ENCODE peak calls at places on chromosome 18, in six cellular contexts. V, Z, H, E, G and O are unnamed samples.

GRCh38 chr18:69401475-69402218 is 959 bp downstream of the DOK6 start:
- DNase-seq in V (no peak), Z (peak), H (no peak), E (peak), G (no peak), O (no peak)

GRCh38 chr18:55048892-55049291 is 89.6 kb upstream of the CCDC68 start:
- DNase-seq in V (no peak), Z (peak), H (no peak), E (no peak), G (no peak), O (no peak)

GRCh38 chr18:42798606-42799005 is 316.9 kb downstream of the RIT2 start:
- DNase-seq in V (no peak), Z (no peak), H (no peak), E (peak), G (no peak), O (no peak)

GRCh38 chr18:63824220-63824525 is 49.0 kb downstream of the SERPINB7 start:
- DNase-seq in V (no peak), Z (no peak), H (no peak), E (no peak), G (no peak), O (no peak)

GRCh38 chr18:45738660-45739059 is 14.7 kb downstream of the SLC14A1 start:
- DNase-seq in V (no peak), Z (peak), H (no peak), E (no peak), G (no peak), O (no peak)

GRCh38 chr18:13627639-13628038 is 98.7 kb downstream of the FAM210A start:
- DNase-seq in V (no peak), Z (peak), H (no peak), E (no peak), G (no peak), O (peak)

GRCh38 chr18:9117980-9118841 is 15.7 kb downstream of the NDUFV2 start:
- DNase-seq in V (no peak), Z (no peak), H (no peak), E (no peak), G (no peak), O (no peak)

GRCh38 chr18:40072761-40073160 is 1882.3 kb upstream of the PIK3C3 start:
- DNase-seq in V (no peak), Z (no peak), H (no peak), E (peak), G (no peak), O (no peak)

GRCh38 chr18:9682572-9682971 is 25.5 kb upstream of the RAB31 start:
- DNase-seq in V (no peak), Z (no peak), H (no peak), E (no peak), G (no peak), O (no peak)

DNA sequence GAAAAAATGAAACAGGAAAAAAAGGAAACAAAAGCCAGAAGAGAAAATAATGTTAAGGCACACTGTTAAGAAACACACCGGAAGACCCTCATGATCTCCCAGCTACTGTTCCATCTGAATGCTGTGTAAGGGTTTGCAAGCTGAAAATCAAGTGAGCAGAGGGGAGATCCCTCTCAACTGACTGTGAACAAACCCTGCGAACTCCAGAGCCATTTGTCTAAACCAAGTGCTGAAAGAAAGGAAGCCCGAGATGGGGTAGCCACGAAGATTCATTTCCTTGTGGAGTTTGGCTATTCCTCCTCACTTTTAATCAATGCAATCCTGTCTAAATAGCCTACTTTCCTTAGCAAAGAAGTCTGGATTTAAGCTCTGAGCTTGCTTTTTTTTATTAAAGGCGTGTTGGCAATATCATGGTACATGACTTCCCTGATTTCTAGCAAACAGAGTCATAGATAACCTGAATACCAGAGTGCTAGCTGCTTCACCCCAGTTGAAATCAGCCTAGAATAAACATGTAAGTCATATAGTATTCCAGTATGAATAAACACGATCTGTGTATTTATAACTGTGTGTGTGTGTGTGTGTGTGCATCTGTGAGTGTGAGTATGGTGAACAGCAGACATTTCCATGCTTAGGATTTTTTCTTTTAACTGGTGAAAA is 365.2 kb downstream of the ZNF521 start:
- DNase-seq in V (no peak), Z (no peak), H (no peak), E (peak), G (no peak), O (no peak)
- H3K4me3 ChIP-seq in V (peak), Z (no peak), H (no peak), E (peak), G (no peak), O (no peak)

GRCh38 chr18:57901819-57902600 is 98.9 kb upstream of the ATP8B1 start:
- DNase-seq in V (no peak), Z (peak), H (no peak), E (no peak), G (no peak), O (no peak)
- H3K27ac ChIP-seq in V (no peak), Z (no peak), H (no peak), E (no peak), G (no peak), O (no peak)

GRCh38 chr18:5420909-5421308 is 122.9 kb downstream of the EPB41L3 start:
- DNase-seq in V (no peak), Z (no peak), H (no peak), E (no peak), G (no peak), O (no peak)

GRCh38 chr18:5421981-5422380 is 121.8 kb downstream of the EPB41L3 start:
- DNase-seq in V (no peak), Z (no peak), H (no peak), E (no peak), G (no peak), O (no peak)

GRCh38 chr18:5418985-5419495 is 123.5 kb upstream of the ZBTB14 start:
- DNase-seq in V (no peak), Z (no peak), H (no peak), E (no peak), G (no peak), O (no peak)

GRCh38 chr18:5417342-5417741 is 121.8 kb upstream of the ZBTB14 start:
- DNase-seq in V (peak), Z (no peak), H (no peak), E (no peak), G (no peak), O (peak)

GRCh38 chr18:5419601-5420000 is 124.1 kb upstream of the ZBTB14 start:
- DNase-seq in V (no peak), Z (no peak), H (no peak), E (no peak), G (no peak), O (no peak)
- TF ChIP-seq CTCF in V (no peak), Z (no peak), H (no peak), E (no peak), G (no peak), O (no peak)

GRCh38 chr18:29160123-29160522 is 983.2 kb upstream of the CDH2 start:
- DNase-seq in V (no peak), Z (no peak), H (no peak), E (no peak), G (no peak), O (no peak)
- H3K4me3 ChIP-seq in V (no peak), Z (no peak), H (no peak), E (no peak), G (no peak), O (no peak)

DNA sequence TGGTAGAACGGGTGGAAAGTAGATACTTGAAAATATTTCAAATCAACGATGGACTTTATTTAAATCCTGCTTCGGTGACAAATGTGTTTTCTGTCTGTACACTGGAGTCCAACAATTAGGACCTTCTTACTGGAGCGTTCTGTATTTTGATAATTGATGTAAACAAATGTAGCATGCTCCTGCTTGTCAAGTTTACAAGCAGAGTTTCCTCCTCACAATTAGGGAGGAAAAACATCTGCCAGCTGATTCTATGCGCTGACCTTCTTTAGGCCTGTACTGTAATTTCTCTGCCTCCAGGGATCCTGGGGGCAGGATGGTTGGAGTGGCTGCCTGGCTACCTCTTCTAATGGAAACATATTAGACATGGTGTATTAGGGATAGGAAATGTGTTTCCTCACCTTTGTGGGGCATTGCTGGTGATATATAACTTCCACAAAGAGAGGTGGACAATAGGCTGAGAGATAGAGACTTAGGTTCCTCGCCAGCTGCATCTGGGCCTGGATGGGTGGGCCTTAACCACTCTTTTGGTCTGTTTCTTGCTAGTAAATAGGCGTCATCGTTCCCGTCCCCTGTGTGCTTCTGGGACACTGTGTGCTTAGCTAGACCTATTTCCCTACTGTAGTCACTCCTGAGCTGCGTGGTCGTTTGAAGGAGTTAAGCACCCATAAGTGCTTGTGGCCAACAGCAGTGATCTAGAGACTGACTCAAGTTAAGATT is 19.3 kb downstream of the GATA6 start:
- DNase-seq in V (no peak), Z (no peak), H (no peak), E (no peak), G (no peak), O (no peak)
- H3K27ac ChIP-seq in V (peak), Z (no peak), H (no peak), E (no peak), G (no peak), O (no peak)

DNA sequence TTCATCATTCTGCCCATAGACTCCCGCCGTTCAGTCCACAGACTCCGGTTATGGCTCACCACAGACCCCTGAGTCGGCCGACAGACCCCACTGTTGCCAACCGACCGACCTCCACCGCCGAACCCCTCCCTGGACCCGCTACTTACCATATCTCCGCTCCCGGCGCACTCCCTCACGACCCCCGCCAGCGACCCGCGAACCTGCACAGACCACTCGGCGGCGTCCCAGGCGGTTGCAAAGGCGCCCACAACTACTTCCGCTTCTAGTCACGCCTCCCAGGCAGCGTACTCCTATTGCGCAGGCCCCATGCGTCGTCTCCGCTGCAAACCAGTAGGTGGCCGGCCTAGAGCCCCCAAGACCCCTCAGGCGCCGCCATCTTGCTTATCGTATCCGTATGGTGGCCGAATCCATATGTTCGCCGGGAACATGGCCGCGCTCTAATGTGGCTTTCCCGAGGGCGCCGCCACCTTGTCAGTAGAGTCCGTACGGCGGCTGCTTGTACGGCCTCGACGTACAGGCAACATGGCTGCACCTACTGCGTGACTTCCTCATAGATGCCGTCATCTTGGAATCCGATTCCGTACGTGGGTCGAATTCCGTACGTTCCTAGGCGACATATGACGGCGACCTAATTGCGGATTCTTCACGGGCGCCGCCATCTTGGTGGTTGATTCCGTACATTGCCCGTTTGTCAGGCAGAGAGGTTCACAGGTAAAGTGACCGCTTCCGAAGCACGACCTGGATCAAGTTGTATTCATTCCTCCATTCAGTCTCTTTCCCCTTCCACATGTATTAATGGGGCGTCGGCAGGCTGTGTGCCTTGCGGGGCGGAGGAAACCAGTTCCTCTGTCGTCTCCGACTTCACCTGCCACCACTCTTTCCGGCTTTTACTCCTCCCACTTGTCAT is at the start of gene CXXC1:
- DNase-seq in V (peak), Z (peak), H (peak), E (peak), G (peak), O (peak)
- TF ChIP-seq CTCF in V (peak), Z (peak), H (peak), E (peak), G (peak), O (peak)